ENCODE peak calls at places on chromosomes 2 and 18, in eight cellular contexts. X is stomach, F is adrenal gland, I is tibial artery, T is right atrium auricular region, B is fibroblast of lung, E is left ventricle myocardium inferior, R is suprapubic skin. Q is an unnamed sample.
A peak's percentile ranks its signal among the peaks of the same experiment; 100 is the strongest.

GRCh38 chr18:54806526-54806925 is 21.8 kb upstream of the RAB27B start:
- DNase-seq in T (no peak), X (no peak), I (no peak), B (peak; percentile 64), E (no peak), R (no peak), F (no peak), Q (no peak)

GRCh38 chr2:239326831-239327535 is 73.8 kb downstream of the HDAC4 start:
- DNase-seq in E (no peak), B (peak; percentile 55), R (peak; percentile 60), X (no peak), T (peak; percentile 57), I (no peak), F (peak; percentile 64), Q (no peak)

GRCh38 chr2:229914182-229914581 is 7.6 kb downstream of the TRIP12 start:
- DNase-seq in B (no peak), X (no peak), E (no peak), F (no peak), R (no peak), T (no peak), I (no peak), Q (no peak)

GRCh38 chr2:189191766-189192165 is 12.2 kb upstream of the COL5A2 start:
- DNase-seq in B (peak; percentile 71), X (no peak), I (no peak), E (no peak), T (no peak), R (no peak), F (no peak), Q (no peak)

GRCh38 chr2:187138240-187138639 is 289.3 kb upstream of the ZSWIM2 start:
- DNase-seq in I (no peak), B (peak; percentile 44), T (peak; percentile 67), E (peak; percentile 38), R (no peak), X (no peak), F (peak; percentile 9), Q (peak; percentile 27)

GRCh38 chr2:19256239-19256638 is 102.2 kb downstream of the OSR1 start:
- DNase-seq in B (peak; percentile 91), E (no peak), I (no peak), T (no peak), F (no peak), R (no peak), X (no peak), Q (no peak)

GRCh38 chr2:182647499-182647787 is 68.6 kb upstream of the DNAJC10 start:
- DNase-seq in F (no peak), X (no peak), R (no peak), E (no peak), B (no peak), I (no peak), T (no peak), Q (no peak)

GRCh38 chr2:168620554-168620953 is 164.5 kb downstream of the CERS6 start:
- DNase-seq in I (no peak), E (no peak), F (no peak), R (no peak), T (no peak), B (no peak), X (no peak), Q (no peak)

GRCh38 chr2:3101016-3101703 is 276.5 kb downstream of the EIPR1 start:
- DNase-seq in F (no peak), I (peak; percentile 50), E (no peak), X (no peak), R (no peak), T (peak; percentile 50), B (no peak), Q (no peak)

GRCh38 chr2:80073134-80073561 is 231.4 kb downstream of the LRRTM1 start:
- DNase-seq in T (no peak), E (no peak), X (no peak), B (peak; percentile 42), F (peak; percentile 25), R (no peak), I (no peak), Q (peak; percentile 73)

GRCh38 chr2:127371037-127371436 is 16.7 kb downstream of the MAP3K2 start:
- DNase-seq in T (peak; percentile 68), E (peak; percentile 52), B (no peak), I (peak; percentile 90), F (no peak), R (no peak), X (no peak), Q (no peak)

GRCh38 chr2:129911363-129912065 is 68.0 kb upstream of the RAB6C start:
- DNase-seq in B (no peak), E (no peak), I (peak; percentile 31), R (no peak), T (peak; percentile 38), F (no peak), X (no peak), Q (no peak)

GRCh38 chr18:59918320-59918755 is 18.5 kb downstream of the PMAIP1 start:
- DNase-seq in X (peak; percentile 35), T (no peak), F (peak; percentile 39), R (no peak), I (no peak), B (peak; percentile 92), E (peak; percentile 30), Q (no peak)

GRCh38 chr2:234694244-234695013 is 197.5 kb upstream of the ARL4C start:
- DNase-seq in X (peak; percentile 71), E (no peak), B (peak; percentile 87), T (no peak), F (peak; percentile 34), I (no peak), R (no peak), Q (no peak)

GRCh38 chr2:150126143-150126725 is 361.2 kb downstream of the RND3 start:
- DNase-seq in E (no peak), T (no peak), X (no peak), R (no peak), B (peak; percentile 46), I (no peak), F (no peak), Q (no peak)

GRCh38 chr18:77039196-77040140 is 93.1 kb downstream of the MBP start:
- DNase-seq in B (peak; percentile 51), F (no peak), T (no peak), I (no peak), X (no peak), R (no peak), E (no peak), Q (no peak)

GRCh38 chr2:30219886-30220478 is 11.4 kb upstream of the LBH start:
- DNase-seq in B (no peak), F (no peak), E (no peak), T (no peak), X (peak; percentile 15), I (no peak), R (peak; percentile 24), Q (no peak)

GRCh38 chr2:32572030-32572429 is 55.8 kb upstream of the TTC27 start:
- DNase-seq in X (no peak), E (no peak), B (no peak), T (no peak), F (no peak), I (no peak), R (no peak), Q (no peak)

GRCh38 chr2:24083567-24084385 is 858 bp downstream of the TP53I3 start:
- DNase-seq in T (peak; percentile 81), X (peak; percentile 85), I (no peak), F (no peak), R (peak; percentile 91), B (peak; percentile 84), E (peak; percentile 74), Q (peak; percentile 61)

GRCh38 chr2:191385416-191386160 is 140.4 kb downstream of the MYO1B start:
- DNase-seq in R (no peak), F (no peak), E (no peak), X (no peak), T (no peak), I (no peak), B (peak; percentile 40), Q (no peak)

GRCh38 chr2:69149631-69150215 is 136.7 kb downstream of the ANTXR1 start:
- DNase-seq in B (peak; percentile 78), X (no peak), R (peak; percentile 69), E (peak; percentile 46), I (peak; percentile 89), T (no peak), F (peak; percentile 55), Q (no peak)

DNA sequence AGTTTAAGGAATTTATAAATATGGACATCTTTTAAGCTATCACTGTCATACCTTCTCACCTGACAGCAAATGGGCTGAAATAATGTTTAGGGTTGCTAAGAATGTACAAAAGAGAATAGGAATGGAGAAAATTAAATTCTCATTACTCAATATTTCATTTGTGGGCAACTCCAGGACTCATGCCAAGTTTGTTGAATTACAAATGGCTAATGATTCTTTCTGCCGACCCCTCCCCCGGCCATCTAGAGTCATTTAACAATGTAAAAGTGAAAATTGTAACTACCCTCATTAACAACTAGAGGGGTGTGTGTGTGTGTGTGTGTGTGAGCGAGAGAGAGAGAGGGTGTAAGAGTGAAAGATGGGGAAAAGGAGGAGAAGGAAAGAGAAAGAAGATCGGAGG is 708.5 kb upstream of the FAM98A start:
- DNase-seq in T (no peak), F (no peak), I (no peak), E (no peak), R (no peak), B (peak; percentile 6), X (no peak), Q (no peak)
- H3K27ac ChIP-seq in T (no peak overlapping the region), F (no peak overlapping the region), I (no peak overlapping the region), E (no peak overlapping the region), R (no peak overlapping the region), B (no peak overlapping the region), X (no peak overlapping the region), Q (no peak overlapping the region)

DNA sequence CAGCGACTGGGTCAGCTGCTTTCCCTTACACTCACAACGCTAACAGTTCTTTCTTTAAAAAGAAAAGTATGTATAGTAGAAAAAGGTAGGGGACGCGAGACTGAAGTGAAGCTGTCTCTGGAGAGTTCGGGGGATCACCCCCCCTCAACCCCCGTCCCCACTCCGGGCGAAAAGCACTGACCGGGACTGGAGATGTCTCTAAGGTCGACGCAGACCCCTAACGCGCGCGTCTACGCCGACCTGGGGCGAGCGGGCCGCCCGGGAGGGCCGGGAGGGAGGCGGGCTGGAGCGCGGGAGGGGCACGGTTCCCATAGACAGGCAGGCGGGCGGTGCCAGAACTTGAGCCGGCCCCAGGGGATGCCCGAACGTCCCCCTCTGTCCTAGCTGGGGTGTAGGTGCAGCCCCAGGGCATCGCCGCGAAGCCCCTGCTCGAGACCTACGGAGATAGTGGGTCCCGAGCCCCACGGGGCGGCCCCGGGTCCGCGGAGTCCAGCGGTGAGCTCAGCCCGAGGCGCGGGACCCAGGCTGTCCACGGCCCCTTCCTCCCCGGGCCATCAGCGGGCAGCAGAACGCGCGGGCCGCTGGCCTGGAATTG is 82.2 kb downstream of the CHRNA1 start:
- DNase-seq in X (peak; percentile 35), B (peak; percentile 41), I (peak; percentile 79), E (peak; percentile 53), R (no peak), F (peak; percentile 44), T (no peak), Q (no peak)
- H3K4me3 ChIP-seq in X (peak overlapping the region; percentile 77), B (peak overlapping the region; percentile 72), I (peak overlapping the region; percentile 80), E (peak overlapping the region; percentile 86), R (peak overlapping the region; percentile 90), F (peak overlapping the region; percentile 35), T (peak overlapping the region; percentile 98), Q (peak overlapping the region; percentile 87)

GRCh38 chr2:36357506-36358316 is 2.1 kb downstream of the CRIM1 start:
- DNase-seq in E (peak; percentile 32), B (peak; percentile 85), T (no peak), X (no peak), R (no peak), I (peak; percentile 77), F (no peak), Q (no peak)
- H3K4me1 ChIP-seq in E (peaks cover 81% of the 10 kb centered on the region), B (peaks cover 16% of the 10 kb centered on the region), T (peaks cover 45% of the 10 kb centered on the region), X (peaks cover 87% of the 10 kb centered on the region), R (peaks cover 68% of the 10 kb centered on the region), I (peaks cover 31% of the 10 kb centered on the region), F (peaks cover 19% of the 10 kb centered on the region), Q (peaks cover 1% of the 10 kb centered on the region)

DNA sequence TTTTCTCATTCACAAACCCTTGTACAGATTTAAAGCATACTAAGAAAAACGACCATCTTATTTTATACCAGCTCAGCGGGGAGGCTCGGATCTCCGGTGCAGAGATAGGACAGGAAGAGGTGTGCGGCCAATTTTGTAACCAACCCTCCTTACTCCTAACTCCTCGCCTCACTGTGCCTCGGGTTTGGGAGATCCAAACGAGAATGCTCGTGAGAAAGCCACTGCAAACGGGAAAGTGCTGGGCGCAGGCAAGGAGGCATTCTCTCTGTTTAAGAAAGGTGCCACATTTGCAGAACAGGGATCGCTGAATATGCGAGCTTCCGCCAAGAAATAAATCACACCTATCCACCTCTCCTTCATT is 1.1 kb downstream of the KDSR start:
- DNase-seq in E (no peak), I (no peak), F (peak; percentile 18), T (no peak), B (no peak), X (no peak), R (no peak), Q (no peak)
- H3K27ac ChIP-seq in E (peak overlapping the region; percentile 98), I (peak overlapping the region; percentile 93), F (peak overlapping the region; percentile 98), T (peak overlapping the region; percentile 100), B (peak overlapping the region; percentile 94), X (peak overlapping the region; percentile 93), R (peak overlapping the region; percentile 99), Q (no peak overlapping the region)

Q was measured in iPS DF 6.9.